ENCODE peak calls at places on chromosomes 7 and 10, in six cellular contexts. A is HEK293T, G is GM12878, O is A549, F is K562, N is HepG2. M is an unnamed sample.

GRCh38 chr7:79555571-79555970 is 102.1 kb upstream of the MAGI2 start:
- DNase-seq in A (no peak), G (no peak), O (no peak), F (no peak), N (no peak), M (no peak)

GRCh38 chr10:132141076-132141475 is 45.7 kb upstream of the DPYSL4 start:
- DNase-seq in A (no peak), G (no peak), O (no peak), F (no peak), N (no peak), M (no peak)

GRCh38 chr7:106071356-106071998 is 40.6 kb downstream of the SYPL1 start:
- DNase-seq in A (no peak), G (peak), O (no peak), F (no peak), N (no peak), M (no peak)

GRCh38 chr10:20088302-20088701 is 272.1 kb downstream of the PLXDC2 start:
- DNase-seq in A (no peak), G (no peak), O (no peak), F (no peak), N (peak), M (no peak)

GRCh38 chr10:60732240-60733188 is 45.8 kb upstream of the CDK1 start:
- DNase-seq in A (peak), G (no peak), O (no peak), F (no peak), N (no peak), M (no peak)

GRCh38 chr10:51312817-51313216 is 238.5 kb downstream of the PRKG1 start:
- DNase-seq in A (no peak), G (no peak), O (no peak), F (no peak), N (no peak), M (no peak)

GRCh38 chr10:92111336-92111939 is 179.4 kb downstream of the CPEB3 start:
- DNase-seq in A (no peak), G (no peak), O (no peak), F (no peak), N (peak), M (no peak)

GRCh38 chr7:156062286-156062685 is 250.0 kb upstream of the SHH start:
- DNase-seq in A (no peak), G (no peak), O (no peak), F (no peak), N (no peak), M (no peak)

GRCh38 chr10:3955954-3956617 is 171.1 kb upstream of the KLF6 start:
- DNase-seq in A (no peak), G (no peak), O (no peak), F (no peak), N (no peak), M (no peak)

GRCh38 chr10:90849956-90850749 is 7.7 kb downstream of the HTR7 start:
- DNase-seq in A (no peak), G (no peak), O (no peak), F (no peak), N (no peak), M (peak)

GRCh38 chr7:137970263-137970975 is 31.5 kb downstream of the CREB3L2 start:
- DNase-seq in A (no peak), G (no peak), O (peak), F (no peak), N (no peak), M (peak)

GRCh38 chr7:158783595-158783994 is 45.7 kb downstream of the ESYT2 start:
- DNase-seq in A (no peak), G (no peak), O (no peak), F (no peak), N (no peak), M (no peak)

GRCh38 chr10:109062371-109062770 is 860.9 kb downstream of the XPNPEP1 start:
- DNase-seq in A (no peak), G (peak), O (no peak), F (no peak), N (no peak), M (peak)

GRCh38 chr10:70293169-70293813 is 9.5 kb upstream of the NPFFR1 start:
- DNase-seq in A (no peak), G (peak), O (no peak), F (no peak), N (no peak), M (no peak)

GRCh38 chr10:97580421-97581367 is 3.5 kb upstream of the HOGA1 start:
- DNase-seq in A (no peak), G (no peak), O (no peak), F (no peak), N (no peak), M (no peak)

GRCh38 chr7:501526-501925 is 18.1 kb downstream of the PDGFA start:
- DNase-seq in A (no peak), G (no peak), O (no peak), F (no peak), N (no peak), M (no peak)

GRCh38 chr7:137074386-137075030 is 206.1 kb downstream of the CHRM2 start:
- DNase-seq in A (no peak), G (no peak), O (no peak), F (no peak), N (no peak), M (peak)

GRCh38 chr7:18179058-18179457 is 151.4 kb upstream of the PRPS1L1 start:
- DNase-seq in A (no peak), G (no peak), O (peak), F (no peak), N (no peak), M (no peak)

GRCh38 chr7:42745357-42746022 is 166.4 kb downstream of the C7orf25 start:
- DNase-seq in A (peak), G (no peak), O (peak), F (peak), N (peak), M (peak)

GRCh38 chr10:29524720-29525119 is 110.1 kb downstream of the SVIL start:
- DNase-seq in A (no peak), G (no peak), O (no peak), F (no peak), N (no peak), M (no peak)

GRCh38 chr10:29524294-29524693 is 110.5 kb downstream of the SVIL start:
- DNase-seq in A (no peak), G (no peak), O (no peak), F (no peak), N (no peak), M (no peak)

GRCh38 chr10:29517352-29517923 is 117.3 kb downstream of the SVIL start:
- DNase-seq in A (peak), G (no peak), O (peak), F (peak), N (peak), M (peak)

GRCh38 chr10:29522038-29522855 is 112.5 kb downstream of the SVIL start:
- DNase-seq in A (no peak), G (no peak), O (no peak), F (no peak), N (no peak), M (peak)

GRCh38 chr10:29519670-29520069 is 115.1 kb downstream of the SVIL start:
- DNase-seq in A (no peak), G (no peak), O (no peak), F (no peak), N (no peak), M (no peak)
- TF ChIP-seq BHLHE40 in A (no peak), G (no peak), O (no peak), F (no peak), N (no peak), M (no peak)

GRCh38 chr7:1978656-1979590 is 253.8 kb downstream of the MAD1L1 start:
- DNase-seq in A (no peak), G (no peak), O (no peak), F (no peak), N (no peak), M (no peak)

GRCh38 chr7:1981878-1982230 is 250.9 kb downstream of the MAD1L1 start:
- DNase-seq in A (no peak), G (no peak), O (no peak), F (no peak), N (no peak), M (no peak)

GRCh38 chr7:1981201-1981877 is 251.4 kb downstream of the MAD1L1 start:
- DNase-seq in A (no peak), G (no peak), O (no peak), F (no peak), N (no peak), M (no peak)

GRCh38 chr7:1977876-1978441 is 254.8 kb downstream of the MAD1L1 start:
- DNase-seq in A (no peak), G (no peak), O (no peak), F (no peak), N (no peak), M (no peak)

DNA sequence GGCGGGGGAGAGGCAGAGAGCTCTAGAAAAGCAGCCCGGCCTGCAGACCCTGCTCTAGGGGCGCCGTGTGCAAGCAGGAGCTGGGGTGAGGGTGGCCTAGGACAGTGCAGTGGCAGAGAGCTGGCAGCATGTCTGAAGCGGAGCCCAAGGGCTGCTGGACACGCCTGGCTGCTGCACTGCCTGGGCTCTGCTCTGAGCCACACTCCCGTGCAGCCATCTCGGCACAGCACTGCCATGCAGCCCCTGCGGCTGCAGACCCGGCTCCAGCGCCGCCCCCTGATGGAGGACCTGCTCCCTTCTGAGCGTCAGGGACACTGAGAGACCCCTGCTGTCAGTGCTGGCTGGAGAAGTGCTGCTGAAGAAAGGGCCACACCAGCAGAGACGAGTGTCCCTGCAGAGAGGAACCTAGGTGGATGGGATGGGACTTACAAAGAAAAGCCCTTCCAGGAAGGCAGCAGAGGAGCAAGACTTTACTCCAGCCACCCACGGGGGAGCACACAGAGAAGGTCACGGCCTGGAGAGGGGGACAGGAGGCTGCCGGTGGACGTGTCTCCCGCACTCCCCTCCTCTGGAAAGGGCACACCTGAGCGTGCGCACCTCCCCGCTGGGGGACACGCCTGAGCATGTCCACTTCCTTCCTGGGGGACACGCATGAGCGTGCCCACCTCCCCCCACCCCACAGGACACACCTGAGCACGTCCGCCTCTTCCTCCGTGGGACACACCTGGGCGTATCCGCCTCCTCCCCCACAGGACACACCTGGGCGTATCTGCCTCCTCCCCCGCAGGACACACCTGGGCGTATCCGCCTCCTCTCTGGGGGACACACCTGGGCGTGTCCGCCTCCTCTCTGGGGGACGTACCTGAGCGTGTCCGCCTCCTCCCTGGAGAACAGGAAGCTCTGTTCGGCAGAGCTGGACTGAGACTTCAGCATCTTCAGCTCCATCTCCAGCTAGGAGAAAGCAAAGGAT is 252.9 kb downstream of the MAD1L1 start:
- DNase-seq in A (no peak), G (no peak), O (no peak), F (peak), N (no peak), M (no peak)
- TF ChIP-seq BHLHE40 in A (no peak), G (no peak), O (no peak), F (no peak), N (no peak), M (no peak)

GRCh38 chr10:112906945-112907344 is 43.1 kb upstream of the TCF7L2 start:
- DNase-seq in A (no peak), G (no peak), O (no peak), F (no peak), N (no peak), M (no peak)
- TF ChIP-seq BHLHE40 in A (no peak), G (no peak), O (no peak), F (no peak), N (no peak), M (no peak)

GRCh38 chr10:124123141-124123540 is 29.7 kb upstream of the CHST15 start:
- DNase-seq in A (no peak), G (no peak), O (no peak), F (no peak), N (no peak), M (no peak)
- TF ChIP-seq BHLHE40 in A (no peak), G (no peak), O (no peak), F (no peak), N (no peak), M (no peak)

GRCh38 chr10:103833731-103834365 is 21.5 kb downstream of the SH3PXD2A start:
- DNase-seq in A (no peak), G (no peak), O (peak), F (no peak), N (peak), M (no peak)

GRCh38 chr10:103836776-103837344 is 18.5 kb downstream of the SH3PXD2A start:
- DNase-seq in A (no peak), G (no peak), O (no peak), F (no peak), N (no peak), M (no peak)

GRCh38 chr10:103834436-103835095 is 20.8 kb downstream of the SH3PXD2A start:
- DNase-seq in A (no peak), G (no peak), O (no peak), F (no peak), N (no peak), M (no peak)

GRCh38 chr10:103836273-103836672 is 19.1 kb downstream of the SH3PXD2A start:
- DNase-seq in A (no peak), G (no peak), O (no peak), F (no peak), N (no peak), M (no peak)

DNA sequence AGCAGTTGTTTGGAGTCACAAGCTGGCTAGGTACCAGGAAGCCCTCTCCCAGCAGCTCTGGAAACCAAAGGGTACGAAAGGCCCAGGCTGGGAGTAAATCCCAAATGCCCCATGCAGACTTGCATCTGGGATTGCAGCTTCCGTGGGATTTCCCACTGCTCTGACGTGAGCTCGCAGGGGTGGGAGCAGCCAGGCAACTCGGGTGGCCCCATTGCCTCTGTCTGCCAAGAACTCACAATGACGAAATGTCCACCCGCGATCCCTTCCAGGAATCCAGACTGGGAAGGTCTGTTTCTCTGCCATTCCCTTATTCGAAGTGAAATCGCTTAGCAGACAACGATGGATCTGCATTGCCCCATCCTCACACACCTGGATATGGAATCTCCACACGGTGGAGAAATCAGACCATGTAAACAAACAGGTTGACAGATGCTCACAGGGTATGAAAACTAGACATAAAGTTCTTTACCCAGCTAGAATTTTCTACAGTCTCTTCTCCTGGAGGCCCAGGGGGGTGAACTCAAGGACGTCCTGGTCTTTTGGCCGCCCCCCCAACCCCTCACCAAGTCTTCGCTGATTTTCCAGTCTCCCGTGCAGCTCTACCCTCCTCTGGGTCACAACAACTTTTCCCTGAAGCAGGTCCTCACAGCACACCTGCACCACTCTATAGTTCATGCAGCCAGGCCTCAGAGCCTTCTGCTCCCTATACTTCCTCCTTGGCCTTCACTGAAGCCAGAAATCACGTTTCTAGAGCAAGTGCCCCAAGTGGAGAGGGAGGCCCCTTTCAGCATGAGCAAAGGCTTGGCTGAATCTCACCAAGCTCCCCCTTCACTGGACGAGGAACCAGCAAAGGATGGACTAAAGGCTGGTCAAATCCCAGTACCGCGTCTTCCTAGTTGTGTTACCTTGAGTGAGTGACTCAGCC is 20.0 kb downstream of the SH3PXD2A start:
- DNase-seq in A (no peak), G (no peak), O (peak), F (no peak), N (no peak), M (peak)
- TF ChIP-seq BHLHE40 in A (no peak), G (no peak), O (no peak), F (no peak), N (no peak), M (no peak)

DNA sequence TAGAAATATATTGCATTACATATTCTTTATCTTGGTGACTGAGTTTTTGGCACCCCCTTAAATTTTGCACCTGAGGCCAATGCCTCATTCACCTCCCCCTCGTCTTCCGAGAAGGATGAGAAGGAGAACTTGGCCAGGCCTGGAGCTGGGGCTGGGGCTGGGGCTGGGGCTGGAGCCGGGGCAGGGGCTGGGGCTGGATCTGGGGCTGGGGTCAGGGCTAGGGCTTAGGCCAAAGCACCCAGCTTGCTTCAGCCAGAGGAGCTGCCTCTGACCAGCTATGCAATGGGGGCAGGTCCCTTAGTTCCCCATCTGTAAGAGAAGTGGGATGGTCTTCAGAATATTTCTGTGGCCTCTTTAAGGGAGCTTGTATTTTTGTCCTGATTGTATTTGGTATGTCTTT is 3.8 kb upstream of the PRKAG2 start:
- DNase-seq in A (no peak), G (no peak), O (no peak), F (no peak), N (no peak), M (no peak)
- TF ChIP-seq BHLHE40 in A (no peak), G (no peak), O (no peak), F (no peak), N (no peak), M (no peak)

DNA sequence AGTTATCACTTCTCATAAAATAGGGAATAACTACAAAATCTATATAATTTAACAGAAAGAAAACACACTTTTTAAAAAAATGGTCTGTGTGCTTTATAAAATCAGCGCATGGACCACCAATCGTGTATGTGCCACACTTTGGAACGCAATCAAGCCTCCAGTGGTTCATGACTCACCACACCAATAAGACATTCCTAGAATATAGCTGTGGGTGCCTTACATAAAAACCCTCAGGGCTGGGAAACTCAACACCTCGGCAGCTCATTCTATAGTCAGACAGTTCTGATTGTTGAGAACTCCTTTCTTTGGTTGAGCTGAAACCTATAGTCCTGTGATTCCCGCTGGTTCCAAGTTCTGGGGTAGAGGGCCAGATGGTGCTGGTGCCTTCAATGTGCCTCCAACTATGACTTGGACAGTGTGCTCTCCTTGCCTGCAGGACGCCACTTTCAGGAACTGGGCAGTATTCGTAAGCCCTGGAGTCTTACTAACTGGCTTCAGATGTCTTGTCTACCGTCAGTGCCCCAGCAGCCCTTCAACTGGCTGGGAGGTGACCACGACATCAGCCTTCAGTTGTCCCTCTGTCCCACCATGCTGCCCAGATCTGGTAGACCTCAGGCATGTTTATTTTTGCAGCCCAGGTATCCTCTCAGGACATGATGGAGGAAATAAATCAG is 135.7 kb upstream of the GDF10 start:
- DNase-seq in A (no peak), G (no peak), O (no peak), F (no peak), N (no peak), M (peak)
- TF ChIP-seq BHLHE40 in A (no peak), G (no peak), O (no peak), F (no peak), N (no peak), M (peak)

DNA sequence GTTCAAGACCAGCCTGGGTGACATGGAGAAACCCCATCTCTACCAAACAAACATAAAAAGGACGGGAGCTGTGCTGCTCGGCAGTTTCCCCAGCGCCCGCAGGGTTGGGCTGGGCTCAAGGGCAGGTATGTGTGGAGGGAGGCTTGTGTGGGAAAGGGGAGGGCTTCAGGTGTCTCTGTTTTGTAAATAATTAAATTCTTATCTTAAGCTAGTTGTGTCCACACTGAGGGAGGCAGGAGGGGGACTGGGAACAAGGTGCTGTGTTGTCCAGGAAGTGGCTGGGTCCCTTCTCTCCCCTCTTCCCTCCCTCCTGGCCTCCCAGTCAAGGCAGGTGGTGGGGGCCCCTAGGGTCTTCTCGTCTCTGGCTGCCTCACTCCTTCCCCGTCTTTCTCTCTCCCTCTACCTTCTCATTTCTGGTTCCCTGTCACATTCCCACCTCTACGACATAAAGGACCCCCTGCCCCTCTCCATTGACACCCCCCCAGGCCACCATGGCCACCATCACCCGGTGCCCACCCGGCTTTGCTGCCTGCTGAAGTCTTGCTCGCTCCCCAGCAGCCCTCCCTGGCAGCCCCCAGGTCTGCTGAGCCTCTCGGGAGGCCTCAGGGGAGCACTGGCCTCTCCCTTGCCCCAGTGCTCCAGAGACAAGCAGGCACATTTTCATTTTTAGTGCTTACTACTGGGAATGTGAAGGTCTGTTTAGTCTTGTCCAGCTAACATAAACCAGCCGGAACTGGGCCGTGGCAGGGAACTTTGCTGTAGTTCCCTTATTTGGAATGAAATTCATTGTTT is 19.3 kb downstream of the NEURL1 start:
- DNase-seq in A (peak), G (no peak), O (no peak), F (no peak), N (peak), M (no peak)
- TF ChIP-seq BHLHE40 in A (no peak), G (no peak), O (no peak), F (no peak), N (no peak), M (no peak)

GRCh38 chr7:2129376-2130375 is 103.1 kb downstream of the MAD1L1 start:
- DNase-seq in A (no peak), G (no peak), O (no peak), F (no peak), N (no peak), M (no peak)
- TF ChIP-seq BHLHE40 in A (no peak), G (no peak), O (no peak), F (no peak), N (no peak), M (no peak)